ENCODE peak calls at places on chromosomes 12 and 14, in nine cellular contexts. One of them, this sample, is unnamed.

GRCh38 chr14:24259282-24260025 is 3.5 kb downstream of the TGM1 start:
- DNase-seq in cardiac fibroblast: peak
- DNase-seq in AG04450: no peak
- DNase-seq in A549: no peak
- DNase-seq in tibial nerve: no peak
- DNase-seq in mucosa of descending colon: peak
- DNase-seq in AG09309: no peak
- DNase-seq in brain microvascular endothelial cell: no peak
- DNase-seq in GM06990: no peak
- DNase-seq in this sample: no peak

GRCh38 chr12:118068361-118068958 is 7.5 kb upstream of the WSB2 start:
- DNase-seq in cardiac fibroblast: no peak
- DNase-seq in AG04450: no peak
- DNase-seq in A549: no peak
- DNase-seq in tibial nerve: no peak
- DNase-seq in mucosa of descending colon: no peak
- DNase-seq in AG09309: no peak
- DNase-seq in brain microvascular endothelial cell: no peak
- DNase-seq in GM06990: no peak
- DNase-seq in this sample: no peak

GRCh38 chr12:42482086-42482819 is 107.3 kb downstream of the PRICKLE1 start:
- DNase-seq in cardiac fibroblast: peak
- DNase-seq in AG04450: no peak
- DNase-seq in A549: no peak
- DNase-seq in tibial nerve: peak
- DNase-seq in mucosa of descending colon: no peak
- DNase-seq in AG09309: no peak
- DNase-seq in brain microvascular endothelial cell: peak
- DNase-seq in GM06990: no peak
- DNase-seq in this sample: no peak

GRCh38 chr12:22935090-22935489 is 310.1 kb downstream of the ETNK1 start:
- DNase-seq in cardiac fibroblast: peak
- DNase-seq in AG04450: no peak
- DNase-seq in A549: no peak
- DNase-seq in tibial nerve: no peak
- DNase-seq in mucosa of descending colon: no peak
- DNase-seq in AG09309: no peak
- DNase-seq in brain microvascular endothelial cell: peak
- DNase-seq in GM06990: no peak
- DNase-seq in this sample: no peak

GRCh38 chr12:99387661-99388060 is 259.9 kb upstream of the GARIN6 start:
- DNase-seq in cardiac fibroblast: no peak
- DNase-seq in AG04450: no peak
- DNase-seq in A549: no peak
- DNase-seq in tibial nerve: no peak
- DNase-seq in mucosa of descending colon: no peak
- DNase-seq in AG09309: no peak
- DNase-seq in brain microvascular endothelial cell: no peak
- DNase-seq in GM06990: no peak
- DNase-seq in this sample: no peak

GRCh38 chr14:102071283-102071998 is 15.4 kb downstream of the HSP90AA1 start:
- DNase-seq in cardiac fibroblast: peak
- DNase-seq in AG04450: peak
- DNase-seq in A549: no peak
- DNase-seq in tibial nerve: no peak
- DNase-seq in mucosa of descending colon: no peak
- DNase-seq in AG09309: no peak
- DNase-seq in brain microvascular endothelial cell: peak
- DNase-seq in GM06990: no peak
- DNase-seq in this sample: no peak

GRCh38 chr14:88834883-88835431 is 10.5 kb downstream of the TTC8 start:
- DNase-seq in cardiac fibroblast: peak
- DNase-seq in AG04450: peak
- DNase-seq in A549: no peak
- DNase-seq in tibial nerve: no peak
- DNase-seq in mucosa of descending colon: no peak
- DNase-seq in AG09309: no peak
- DNase-seq in brain microvascular endothelial cell: peak
- DNase-seq in GM06990: no peak
- DNase-seq in this sample: no peak

GRCh38 chr14:51674294-51675002 is 22.7 kb downstream of the FRMD6 start:
- DNase-seq in cardiac fibroblast: peak
- DNase-seq in AG04450: no peak
- DNase-seq in A549: no peak
- DNase-seq in tibial nerve: no peak
- DNase-seq in mucosa of descending colon: no peak
- DNase-seq in AG09309: no peak
- DNase-seq in brain microvascular endothelial cell: peak
- DNase-seq in GM06990: no peak
- DNase-seq in this sample: no peak

GRCh38 chr12:113697646-113698504 is 226.2 kb upstream of the LHX5 start:
- DNase-seq in cardiac fibroblast: no peak
- DNase-seq in AG04450: no peak
- DNase-seq in A549: no peak
- DNase-seq in tibial nerve: no peak
- DNase-seq in mucosa of descending colon: no peak
- DNase-seq in AG09309: no peak
- DNase-seq in brain microvascular endothelial cell: no peak
- DNase-seq in GM06990: no peak
- DNase-seq in this sample: no peak

GRCh38 chr14:24189460-24189859 is 844 bp upstream of the IPO4 start:
- DNase-seq in cardiac fibroblast: no peak
- DNase-seq in AG04450: no peak
- DNase-seq in A549: no peak
- DNase-seq in tibial nerve: no peak
- DNase-seq in mucosa of descending colon: no peak
- DNase-seq in AG09309: no peak
- DNase-seq in brain microvascular endothelial cell: no peak
- DNase-seq in GM06990: no peak
- DNase-seq in this sample: no peak

GRCh38 chr14:75543258-75543657 is 21.0 kb downstream of the BATF start:
- DNase-seq in cardiac fibroblast: no peak
- DNase-seq in AG04450: no peak
- DNase-seq in A549: no peak
- DNase-seq in tibial nerve: no peak
- DNase-seq in mucosa of descending colon: no peak
- DNase-seq in AG09309: no peak
- DNase-seq in brain microvascular endothelial cell: no peak
- DNase-seq in GM06990: no peak
- DNase-seq in this sample: no peak

GRCh38 chr12:4960547-4960946 is 50.8 kb downstream of the KCNA1 start:
- DNase-seq in cardiac fibroblast: no peak
- DNase-seq in AG04450: no peak
- DNase-seq in A549: no peak
- DNase-seq in tibial nerve: no peak
- DNase-seq in mucosa of descending colon: no peak
- DNase-seq in AG09309: no peak
- DNase-seq in brain microvascular endothelial cell: no peak
- DNase-seq in GM06990: no peak
- DNase-seq in this sample: no peak

GRCh38 chr14:92317511-92317910 is 5.5 kb upstream of the SLC24A4 start:
- DNase-seq in cardiac fibroblast: peak
- DNase-seq in AG04450: no peak
- DNase-seq in A549: no peak
- DNase-seq in tibial nerve: no peak
- DNase-seq in mucosa of descending colon: no peak
- DNase-seq in AG09309: no peak
- DNase-seq in brain microvascular endothelial cell: peak
- DNase-seq in GM06990: no peak
- DNase-seq in this sample: no peak

DNA sequence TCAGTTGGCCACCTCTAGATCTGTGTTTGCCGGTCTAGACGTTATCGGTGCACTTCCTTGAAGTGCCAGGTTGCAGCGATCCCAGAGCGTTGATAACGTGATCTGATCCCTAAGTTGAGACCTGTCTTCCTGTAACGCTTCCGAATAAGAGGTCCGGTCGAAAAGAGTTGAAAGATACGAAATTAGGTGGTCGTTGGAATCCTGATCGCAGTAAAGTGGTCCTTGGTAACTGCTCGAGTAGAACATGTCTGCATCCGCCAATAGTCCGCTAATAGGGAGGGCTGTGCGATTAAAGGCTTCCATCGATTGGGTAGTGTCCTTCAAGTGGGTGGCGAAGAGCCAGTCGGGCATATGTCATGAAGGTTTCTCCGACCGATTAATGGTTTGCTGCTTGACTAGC is 2.7 kb downstream of the SRSF5 start:
- DNase-seq in cardiac fibroblast: no peak
- DNase-seq in AG04450: no peak
- DNase-seq in A549: no peak
- DNase-seq in tibial nerve: no peak
- DNase-seq in mucosa of descending colon: no peak
- DNase-seq in AG09309: no peak
- DNase-seq in brain microvascular endothelial cell: no peak
- DNase-seq in GM06990: no peak
- DNase-seq in this sample: no peak
- H3K4me3 ChIP-seq in cardiac fibroblast: no peak
- H3K4me3 ChIP-seq in AG04450: no peak
- H3K4me3 ChIP-seq in A549: no peak
- H3K4me3 ChIP-seq in tibial nerve: no peak
- H3K4me3 ChIP-seq in mucosa of descending colon: no peak
- H3K4me3 ChIP-seq in AG09309: no peak
- H3K4me3 ChIP-seq in brain microvascular endothelial cell: no peak
- H3K4me3 ChIP-seq in GM06990: no peak
- H3K4me3 ChIP-seq in this sample: no peak

GRCh38 chr14:38696925-38697324 is 406.1 kb downstream of the SEC23A start:
- DNase-seq in cardiac fibroblast: no peak
- DNase-seq in AG04450: no peak
- DNase-seq in A549: no peak
- DNase-seq in tibial nerve: no peak
- DNase-seq in mucosa of descending colon: no peak
- DNase-seq in AG09309: no peak
- DNase-seq in brain microvascular endothelial cell: no peak
- DNase-seq in GM06990: no peak
- DNase-seq in this sample: no peak

GRCh38 chr14:38693423-38693822 is 409.6 kb downstream of the SEC23A start:
- DNase-seq in cardiac fibroblast: no peak
- DNase-seq in AG04450: no peak
- DNase-seq in A549: no peak
- DNase-seq in tibial nerve: no peak
- DNase-seq in mucosa of descending colon: no peak
- DNase-seq in AG09309: no peak
- DNase-seq in brain microvascular endothelial cell: no peak
- DNase-seq in GM06990: no peak
- DNase-seq in this sample: no peak
- TF ChIP-seq CTCF in cardiac fibroblast: no peak
- TF ChIP-seq CTCF in AG04450: no peak
- TF ChIP-seq CTCF in A549: no peak
- TF ChIP-seq CTCF in tibial nerve: no peak
- TF ChIP-seq CTCF in mucosa of descending colon: no peak
- TF ChIP-seq CTCF in AG09309: no peak
- TF ChIP-seq CTCF in brain microvascular endothelial cell: no peak
- TF ChIP-seq CTCF in GM06990: no peak
- TF ChIP-seq CTCF in this sample: no peak

GRCh38 chr12:132444283-132444682 is 45.7 kb upstream of the FBRSL1 start:
- DNase-seq in cardiac fibroblast: no peak
- DNase-seq in AG04450: no peak
- DNase-seq in A549: no peak
- DNase-seq in tibial nerve: no peak
- DNase-seq in mucosa of descending colon: no peak
- DNase-seq in AG09309: no peak
- DNase-seq in brain microvascular endothelial cell: no peak
- DNase-seq in GM06990: no peak
- DNase-seq in this sample: no peak
- H3K4me3 ChIP-seq in cardiac fibroblast: no peak
- H3K4me3 ChIP-seq in AG04450: no peak
- H3K4me3 ChIP-seq in A549: no peak
- H3K4me3 ChIP-seq in tibial nerve: no peak
- H3K4me3 ChIP-seq in mucosa of descending colon: no peak
- H3K4me3 ChIP-seq in AG09309: no peak
- H3K4me3 ChIP-seq in brain microvascular endothelial cell: no peak
- H3K4me3 ChIP-seq in GM06990: no peak
- H3K4me3 ChIP-seq in this sample: no peak

GRCh38 chr12:67415473-67415872 is 146.3 kb downstream of the CAND1 start:
- DNase-seq in cardiac fibroblast: peak
- DNase-seq in AG04450: no peak
- DNase-seq in A549: no peak
- DNase-seq in tibial nerve: peak
- DNase-seq in mucosa of descending colon: no peak
- DNase-seq in AG09309: peak
- DNase-seq in brain microvascular endothelial cell: peak
- DNase-seq in GM06990: no peak
- DNase-seq in this sample: no peak
- TF ChIP-seq CTCF in cardiac fibroblast: peak
- TF ChIP-seq CTCF in AG04450: peak
- TF ChIP-seq CTCF in A549: peak
- TF ChIP-seq CTCF in tibial nerve: no peak
- TF ChIP-seq CTCF in mucosa of descending colon: no peak
- TF ChIP-seq CTCF in AG09309: peak
- TF ChIP-seq CTCF in brain microvascular endothelial cell: peak
- TF ChIP-seq CTCF in GM06990: peak
- TF ChIP-seq CTCF in this sample: peak

GRCh38 chr12:119593578-119594398 is at the start of gene TMEM233:
- DNase-seq in cardiac fibroblast: peak
- DNase-seq in AG04450: no peak
- DNase-seq in A549: no peak
- DNase-seq in tibial nerve: no peak
- DNase-seq in mucosa of descending colon: no peak
- DNase-seq in AG09309: no peak
- DNase-seq in brain microvascular endothelial cell: no peak
- DNase-seq in GM06990: no peak
- DNase-seq in this sample: no peak
- H3K4me3 ChIP-seq in cardiac fibroblast: peak
- H3K4me3 ChIP-seq in AG04450: no peak
- H3K4me3 ChIP-seq in A549: peak
- H3K4me3 ChIP-seq in tibial nerve: no peak
- H3K4me3 ChIP-seq in mucosa of descending colon: no peak
- H3K4me3 ChIP-seq in AG09309: no peak
- H3K4me3 ChIP-seq in brain microvascular endothelial cell: no peak
- H3K4me3 ChIP-seq in GM06990: no peak
- H3K4me3 ChIP-seq in this sample: no peak